ENCODE peak calls at places on chromosomes 5 and 9, in five cellular contexts. Z is suprapubic skin, X is adrenal gland, G is right lobe of liver, L is breast epithelium. V is an unnamed sample.

GRCh38 chr5:96327728-96328127 is 105.3 kb downstream of the PCSK1 start:
- DNase-seq in Z (no peak), G (no peak), X (no peak), L (no peak), V (no peak)

GRCh38 chr5:116509483-116510244 is 65.0 kb downstream of the SEMA6A start:
- DNase-seq in X (no peak), L (no peak), G (no peak), Z (no peak), V (no peak)

GRCh38 chr9:751137-752051 is 90.1 kb upstream of the DMRT1 start:
- DNase-seq in G (no peak), L (no peak), X (peak; percentile 28), Z (no peak), V (no peak)

GRCh38 chr5:59769041-59769360 is 124.5 kb downstream of the PDE4D start:
- DNase-seq in X (no peak), L (no peak), G (no peak), Z (no peak), V (no peak)

GRCh38 chr9:127182901-127183746 is 60.7 kb upstream of the ANGPTL2 start:
- DNase-seq in G (no peak), L (no peak), X (no peak), Z (no peak), V (no peak)

GRCh38 chr5:160159991-160160826 is 41.0 kb upstream of the PWWP2A start:
- DNase-seq in L (no peak), X (no peak), Z (no peak), G (no peak), V (no peak)

GRCh38 chr5:124732891-124733670 is 13.4 kb downstream of the ZNF608 start:
- DNase-seq in L (no peak), G (no peak), X (no peak), Z (no peak), V (no peak)

GRCh38 chr5:2187156-2187555 is 304.4 kb upstream of the IRX4 start:
- DNase-seq in G (no peak), X (peak; percentile 6), Z (no peak), L (no peak), V (no peak)

GRCh38 chr5:51279983-51280382 is 103.3 kb upstream of the ISL1 start:
- DNase-seq in Z (no peak), X (no peak), L (no peak), G (no peak), V (no peak)

GRCh38 chr5:65100846-65101678 is 332.3 kb downstream of the CWC27 start:
- DNase-seq in X (peak; percentile 74), G (peak; percentile 71), Z (no peak), L (no peak), V (peak; percentile 35)

GRCh38 chr9:4555251-4555650 is 65.0 kb downstream of the SLC1A1 start:
- DNase-seq in Z (no peak), L (no peak), G (no peak), X (no peak), V (peak; percentile 51)

DNA sequence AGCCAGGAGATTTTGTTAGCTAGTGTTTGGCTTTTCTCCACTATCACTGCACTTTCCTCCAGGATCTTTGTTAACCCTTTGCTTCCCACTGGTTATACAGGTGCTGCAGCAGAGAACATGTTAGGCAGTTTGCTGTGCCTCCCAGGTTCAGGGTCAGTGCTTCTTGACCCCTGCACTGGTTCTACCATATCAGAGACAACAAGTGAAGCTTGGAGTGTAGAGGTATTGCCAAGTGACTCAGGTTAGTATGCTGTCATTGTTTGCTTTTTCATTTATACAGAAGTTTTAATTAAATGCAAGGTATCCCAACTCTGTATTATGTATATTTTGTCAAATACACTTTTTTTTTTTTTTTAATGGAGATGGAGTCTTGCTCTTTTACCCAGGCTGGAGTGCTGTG is 68.4 kb downstream of the GAPVD1 start:
- DNase-seq in L (no peak), G (no peak), X (no peak), Z (no peak), V (no peak)
- TF ChIP-seq POLR2A in L (no peak), G (no peak), X (no peak), Z (no peak), V (no peak)

DNA sequence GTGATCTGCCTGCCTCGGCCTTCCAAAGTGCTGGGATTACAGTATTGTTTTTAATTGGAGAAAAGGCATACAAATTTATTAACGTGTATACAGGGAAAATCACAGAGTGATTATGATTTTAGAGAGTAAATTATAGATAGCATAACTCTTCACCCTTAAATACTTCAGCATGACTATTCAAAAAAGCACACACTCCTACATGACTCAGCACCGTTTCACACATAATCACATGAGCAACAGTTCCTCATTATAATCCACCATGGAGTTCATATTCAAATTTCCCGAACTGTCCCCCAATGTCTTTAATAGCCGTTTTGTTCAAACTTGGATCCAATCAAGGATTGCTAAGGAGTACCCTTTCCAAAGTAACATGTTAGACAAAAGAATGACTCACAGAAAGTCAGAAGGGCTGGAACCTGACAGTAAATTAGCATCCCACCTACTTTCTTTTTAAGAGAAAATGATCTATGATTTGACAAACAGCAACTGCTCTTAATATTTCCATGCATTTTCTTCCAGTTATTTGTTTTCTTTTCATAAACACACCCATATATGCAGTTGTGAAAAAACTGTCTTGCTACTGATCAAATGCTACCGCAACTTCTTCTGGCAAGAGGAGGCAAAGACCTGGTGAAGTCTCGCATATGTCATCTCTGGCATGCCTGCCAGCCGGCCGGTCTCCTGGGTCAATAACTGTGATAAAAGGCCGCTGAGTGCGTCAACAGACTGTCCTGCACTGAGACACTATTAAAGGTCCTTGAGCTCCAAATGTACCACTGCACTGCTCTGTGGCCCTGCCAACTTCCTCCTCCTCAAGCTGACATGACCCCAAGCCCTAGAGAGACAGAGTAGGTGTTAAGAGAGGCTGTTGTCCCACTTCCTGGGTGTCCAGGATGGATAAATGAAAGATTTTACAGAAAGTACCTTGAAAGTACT is 31.9 kb downstream of the RAPGEF1 start:
- DNase-seq in Z (no peak), X (peak; percentile 96), G (peak; percentile 90), L (no peak), V (no peak)
- H3K4me1 ChIP-seq in Z (peaks cover 80% of the 10 kb centered on the region), X (peaks cover 62% of the 10 kb centered on the region), G (peaks cover 11% of the 10 kb centered on the region), L (peaks cover 20% of the 10 kb centered on the region), V (no peaks in the 10 kb centered on the region)

DNA sequence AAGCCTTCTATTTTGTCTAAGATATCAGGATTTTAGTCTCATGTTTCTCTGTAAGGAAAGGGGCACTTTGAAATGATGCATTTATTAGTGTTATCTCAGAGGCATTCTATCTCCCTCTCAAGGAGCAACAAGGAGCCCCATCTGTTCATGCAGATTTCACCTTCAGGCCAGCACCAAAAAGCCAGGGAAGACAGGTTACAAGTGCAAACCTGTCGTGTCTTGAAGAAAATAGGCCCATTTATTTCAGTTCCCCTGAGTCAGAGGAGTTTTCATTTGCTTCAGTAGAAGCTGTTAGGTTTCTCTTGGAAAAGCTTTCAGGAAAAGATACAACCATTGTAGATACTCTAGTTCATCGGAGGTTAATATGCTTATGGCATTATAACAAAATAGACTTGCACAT is 97.2 kb downstream of the SPOCK1 start:
- DNase-seq in X (no peak), G (no peak), L (no peak), Z (no peak), V (no peak)
- H3K27ac ChIP-seq in X (no peak overlapping the region), G (no peak overlapping the region), L (no peak overlapping the region), Z (no peak overlapping the region), V (no peak overlapping the region)

GRCh38 chr9:5560439-5560838 is 50.1 kb downstream of the PDCD1LG2 start:
- DNase-seq in G (no peak), Z (no peak), L (no peak), X (no peak), V (no peak)

GRCh38 chr9:5559659-5560058 is 49.3 kb downstream of the PDCD1LG2 start:
- DNase-seq in L (no peak), Z (no peak), X (no peak), G (no peak), V (no peak)

GRCh38 chr9:5554254-5554653 is 43.9 kb downstream of the PDCD1LG2 start:
- DNase-seq in L (no peak), G (no peak), Z (no peak), X (no peak), V (no peak)

GRCh38 chr9:5556101-5556500 is 45.8 kb downstream of the PDCD1LG2 start:
- DNase-seq in G (no peak), Z (no peak), L (no peak), X (no peak), V (no peak)

DNA sequence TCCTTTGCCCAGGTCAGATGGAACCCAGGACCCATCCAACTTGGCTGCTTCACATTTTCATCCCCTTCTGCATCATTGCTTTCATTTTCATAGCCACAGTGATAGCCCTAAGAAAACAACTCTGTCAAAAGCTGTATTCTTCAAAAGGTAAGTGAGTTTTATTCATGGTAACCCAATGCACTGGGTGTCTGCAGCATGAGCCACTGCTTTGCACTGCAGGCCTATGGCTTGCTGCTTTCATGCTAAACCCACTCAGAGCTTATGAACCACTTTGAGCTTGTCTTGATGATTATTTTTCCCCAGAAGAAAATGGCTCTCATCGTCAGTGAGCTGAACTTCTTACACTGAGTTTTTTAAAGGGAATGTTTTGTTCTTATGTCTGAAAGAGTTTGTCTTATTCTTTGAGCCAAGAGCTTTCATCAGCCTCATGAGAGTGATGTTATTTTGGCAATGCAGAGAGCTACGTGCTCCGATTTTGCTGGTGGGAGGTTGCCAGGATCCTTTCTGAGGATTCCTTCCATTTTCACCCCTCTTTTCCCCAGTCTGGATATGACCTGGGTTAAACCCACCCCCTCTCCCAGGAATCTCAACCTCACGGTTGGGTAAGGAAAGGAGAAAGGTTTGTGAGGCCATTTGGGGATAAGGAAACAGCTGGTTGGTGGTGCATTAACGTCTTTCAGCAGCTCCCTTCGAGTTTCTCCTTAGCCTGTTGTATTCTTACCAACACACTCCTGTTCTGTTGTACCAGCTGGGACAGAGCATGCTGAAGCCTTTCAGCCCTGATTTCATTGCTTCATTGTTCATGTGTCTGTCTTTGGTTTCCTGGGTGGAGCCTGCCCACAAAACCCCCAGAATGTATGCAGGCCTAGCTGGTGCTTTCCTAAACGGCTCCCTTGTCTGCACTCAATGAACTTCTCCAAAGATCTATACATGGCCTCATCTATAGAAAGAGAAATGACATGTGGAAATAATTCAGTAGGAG is 47.6 kb downstream of the PDCD1LG2 start:
- DNase-seq in Z (no peak), G (no peak), L (no peak), X (no peak), V (no peak)
- TF ChIP-seq POLR2A in Z (no peak), G (no peak), L (no peak), X (no peak), V (no peak)

V was measured in uterus.